ENCODE peak calls at places on chromosomes 12 and 14, in ten cellular contexts. U is heart left ventricle; Z is Panc1; B is lower lobe of right lung; P is cardiac muscle cell; E is CD8-positive, alpha-beta T cell; A is SK-N-SH; W is hepatocyte; M is mesenchymal stem cell; O is left lung. K is an unnamed sample. For H3K27me3 and H3K9me3, the result is how much of the 10 kb centered on the place peaks cover.

GRCh38 chr12:121573949-121574520 is 6.8 kb downstream of the KDM2B start:
- DNase-seq in U (no peak), Z (no peak), B (no peak), P (no peak), E (no peak), A (no peak), W (no peak), M (no peak), O (no peak), K (no peak)

GRCh38 chr14:81936902-81937301 is 403.2 kb upstream of the SEL1L start:
- DNase-seq in U (no peak), Z (no peak), B (no peak), P (no peak), E (no peak), A (no peak), W (no peak), M (no peak), O (no peak), K (no peak)

GRCh38 chr12:21773263-21773741 is 1.2 kb downstream of the KCNJ8 start:
- DNase-seq in U (peak), Z (no peak), B (peak), P (peak), E (no peak), A (peak), W (peak), M (no peak), O (peak), K (peak)

GRCh38 chr14:99654235-99655000 is 9.5 kb downstream of the HHIPL1 start:
- DNase-seq in U (no peak), Z (no peak), B (peak), P (peak), E (no peak), A (no peak), W (peak), M (peak), O (peak), K (peak)

GRCh38 chr14:91649930-91650329 is 82.0 kb downstream of the CATSPERB start:
- DNase-seq in U (no peak), Z (no peak), B (no peak), P (peak), E (peak), A (peak), W (peak), M (peak), O (no peak), K (no peak)

GRCh38 chr14:49033131-49033530 is 553.0 kb downstream of the RPS29 start:
- DNase-seq in U (no peak), Z (no peak), B (no peak), P (no peak), E (no peak), A (no peak), W (no peak), M (no peak), O (no peak), K (no peak)

GRCh38 chr12:69676257-69677012 is 22.7 kb downstream of the BEST3 start:
- DNase-seq in U (no peak), Z (no peak), B (no peak), P (no peak), E (no peak), A (no peak), W (no peak), M (no peak), O (no peak), K (no peak)

GRCh38 chr12:26277511-26278246 is 82.3 kb downstream of the SSPN start:
- DNase-seq in U (no peak), Z (no peak), B (no peak), P (no peak), E (no peak), A (no peak), W (no peak), M (peak), O (no peak), K (no peak)

GRCh38 chr12:121748571-121749265 is 36.2 kb downstream of the TMEM120B start:
- DNase-seq in U (no peak), Z (peak), B (no peak), P (peak), E (no peak), A (no peak), W (peak), M (peak), O (no peak), K (peak)

GRCh38 chr12:110501378-110501721 is 561 bp downstream of the VPS29 start:
- DNase-seq in U (no peak), Z (no peak), B (no peak), P (peak), E (no peak), A (peak), W (peak), M (peak), O (no peak), K (peak)

GRCh38 chr12:32091696-32092095 is 15.0 kb upstream of the BICD1 start:
- DNase-seq in U (no peak), Z (no peak), B (no peak), P (no peak), E (no peak), A (no peak), W (no peak), M (no peak), O (no peak), K (no peak)

GRCh38 chr12:127485528-127485927 is 781.4 kb upstream of the TMEM132C start:
- DNase-seq in U (no peak), Z (peak), B (no peak), P (no peak), E (no peak), A (no peak), W (peak), M (peak), O (no peak), K (peak)

GRCh38 chr12:122836027-122836921 is 1.0 kb downstream of the HIP1R start:
- DNase-seq in U (no peak), Z (no peak), B (peak), P (no peak), E (peak), A (peak), W (peak), M (peak), O (no peak), K (peak)

GRCh38 chr12:131087991-131088700 is 134.4 kb downstream of the ADGRD1 start:
- DNase-seq in U (peak), Z (no peak), B (peak), P (no peak), E (no peak), A (no peak), W (no peak), M (no peak), O (peak), K (no peak)

GRCh38 chr14:57837267-57837666 is 28.6 kb downstream of the SLC35F4 start:
- DNase-seq in U (no peak), Z (no peak), B (no peak), P (no peak), E (no peak), A (no peak), W (no peak), M (no peak), O (no peak), K (no peak)

GRCh38 chr14:58428011-58428807 is 690 bp downstream of the KIAA0586 start:
- DNase-seq in U (no peak), Z (peak), B (no peak), P (peak), E (no peak), A (peak), W (peak), M (peak), O (no peak), K (peak)

GRCh38 chr12:114744696-114745095 is 60.7 kb upstream of the TBX3 start:
- DNase-seq in U (no peak), Z (no peak), B (no peak), P (no peak), E (no peak), A (no peak), W (peak), M (no peak), O (no peak), K (peak)

GRCh38 chr14:68312300-68312699 is 480.6 kb downstream of the ZFP36L1 start:
- DNase-seq in U (no peak), Z (no peak), B (no peak), P (no peak), E (no peak), A (no peak), W (no peak), M (no peak), O (no peak), K (no peak)

GRCh38 chr14:28101992-28102391 is 664.6 kb upstream of the FOXG1 start:
- DNase-seq in U (no peak), Z (no peak), B (no peak), P (no peak), E (no peak), A (peak), W (no peak), M (no peak), O (no peak), K (no peak)

GRCh38 chr12:11767029-11767724 is 117.7 kb downstream of the ETV6 start:
- DNase-seq in U (no peak), Z (no peak), B (no peak), P (no peak), E (no peak), A (no peak), W (no peak), M (no peak), O (no peak), K (no peak)

GRCh38 chr14:30272848-30273563 is 286.0 kb upstream of the G2E3 start:
- DNase-seq in U (no peak), Z (no peak), B (no peak), P (no peak), E (no peak), A (no peak), W (no peak), M (no peak), O (no peak), K (no peak)

GRCh38 chr14:54219281-54220121 is 177.3 kb upstream of the CDKN3 start:
- DNase-seq in U (no peak), Z (no peak), B (no peak), P (no peak), E (no peak), A (peak), W (peak), M (no peak), O (no peak), K (no peak)

GRCh38 chr14:20412422-20412821 is 879 bp downstream of the TEP1 start:
- DNase-seq in U (no peak), Z (no peak), B (no peak), P (peak), E (no peak), A (no peak), W (no peak), M (peak), O (no peak), K (no peak)

GRCh38 chr12:81797100-81797499 is 38.0 kb upstream of the PPFIA2 start:
- DNase-seq in U (no peak), Z (no peak), B (no peak), P (peak), E (no peak), A (peak), W (peak), M (peak), O (no peak), K (no peak)

GRCh38 chr14:72775923-72776554 is 117.9 kb downstream of the DPF3 start:
- DNase-seq in U (no peak), Z (no peak), B (no peak), P (no peak), E (no peak), A (no peak), W (no peak), M (no peak), O (no peak), K (no peak)

GRCh38 chr14:64806202-64806861 is 73.4 kb downstream of the SPTB start:
- DNase-seq in U (no peak), Z (peak), B (no peak), P (peak), E (no peak), A (no peak), W (peak), M (peak), O (peak), K (peak)

GRCh38 chr14:94164685-94165431 is 9.3 kb upstream of the PPP4R4 start:
- DNase-seq in U (no peak), Z (no peak), B (no peak), P (no peak), E (no peak), A (no peak), W (no peak), M (no peak), O (no peak), K (no peak)

GRCh38 chr12:94710933-94711332 is 60.6 kb upstream of the TMCC3 start:
- DNase-seq in U (no peak), Z (no peak), B (no peak), P (peak), E (peak), A (peak), W (no peak), M (no peak), O (no peak), K (peak)

DNA sequence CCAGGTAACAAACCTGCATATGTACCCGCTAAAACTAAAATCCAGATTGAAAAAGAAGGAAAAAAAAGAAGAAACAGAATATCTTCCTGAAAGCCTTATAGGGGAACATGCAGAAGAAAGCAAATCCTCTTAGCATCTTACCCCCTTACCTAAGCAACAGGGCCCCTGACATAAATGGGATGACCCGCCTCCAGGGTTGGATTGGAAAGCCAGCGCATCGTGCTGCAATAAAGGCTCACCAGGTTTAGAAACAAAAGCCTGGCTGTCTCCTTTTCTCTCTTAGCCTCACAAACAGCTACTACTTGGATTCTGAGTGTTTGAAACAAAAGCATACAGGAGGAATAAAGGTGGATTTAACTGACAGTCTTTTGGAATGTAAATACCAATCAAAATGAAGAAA is 13.8 kb upstream of the ADCK1 start:
- DNase-seq in U (no peak), Z (no peak), B (no peak), P (no peak), E (no peak), A (no peak), W (no peak), M (no peak), O (no peak), K (no peak)
- H3K4me3 ChIP-seq in U (no peak), Z (no peak), B (no peak), P (no peak), E (no peak), A (no peak), W (no peak), M (no peak), O (no peak), K (no peak)

DNA sequence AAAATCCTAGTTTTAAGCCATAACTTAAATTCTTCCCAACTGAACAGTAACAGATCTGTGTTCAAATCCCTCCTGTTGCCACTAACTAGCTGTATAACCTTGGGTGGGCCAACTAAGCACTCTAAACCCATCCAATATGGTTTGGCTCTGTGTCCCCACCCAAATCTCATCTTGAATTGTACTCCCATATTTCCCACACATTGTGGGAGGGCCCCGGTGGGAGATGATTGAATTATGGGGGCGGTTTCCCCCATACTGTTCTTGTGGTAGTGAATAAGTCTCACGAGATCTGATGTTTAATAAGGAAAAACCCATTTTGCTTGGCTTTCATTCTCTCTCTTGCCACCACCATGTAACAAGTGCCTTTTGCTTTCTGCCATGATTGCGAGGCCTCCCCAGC is 1.2 kb upstream of the KRT4 start:
- DNase-seq in U (no peak), Z (no peak), B (no peak), P (no peak), E (no peak), A (no peak), W (no peak), M (no peak), O (no peak), K (no peak)
- H3K27me3 ChIP-seq in U (under half), Z (under half), B (under half), P (under half), E (under half), A (under half), W (under half), M (half or more), O (half or more), K (under half)

DNA sequence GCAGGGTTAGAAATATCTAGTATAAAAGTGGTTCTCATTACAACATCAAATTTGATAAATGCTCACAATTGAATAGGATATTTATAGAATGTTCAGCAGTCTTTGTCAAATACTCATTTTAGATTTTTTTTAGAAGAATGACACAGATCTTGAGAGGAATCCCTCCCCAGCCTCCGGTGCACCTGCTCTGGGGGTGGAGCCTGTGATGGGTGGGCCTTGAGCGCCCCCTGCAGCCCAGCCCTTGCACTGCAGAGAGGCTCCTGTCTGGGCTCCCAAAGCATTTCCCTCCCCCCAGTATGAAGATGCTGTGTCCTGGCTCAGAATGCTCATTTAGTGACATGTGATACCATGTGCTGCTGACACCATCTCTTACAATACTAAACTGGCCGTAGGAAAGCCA is 792.3 kb downstream of the TMEM121 start:
- DNase-seq in U (no peak), Z (no peak), B (no peak), P (no peak), E (peak), A (peak), W (no peak), M (no peak), O (no peak), K (no peak)
- H3K9me3 ChIP-seq in U (under half), Z (under half), B (under half), P (under half), E (under half), A (under half), W (under half), M (under half), O (under half), K (under half)

DNA sequence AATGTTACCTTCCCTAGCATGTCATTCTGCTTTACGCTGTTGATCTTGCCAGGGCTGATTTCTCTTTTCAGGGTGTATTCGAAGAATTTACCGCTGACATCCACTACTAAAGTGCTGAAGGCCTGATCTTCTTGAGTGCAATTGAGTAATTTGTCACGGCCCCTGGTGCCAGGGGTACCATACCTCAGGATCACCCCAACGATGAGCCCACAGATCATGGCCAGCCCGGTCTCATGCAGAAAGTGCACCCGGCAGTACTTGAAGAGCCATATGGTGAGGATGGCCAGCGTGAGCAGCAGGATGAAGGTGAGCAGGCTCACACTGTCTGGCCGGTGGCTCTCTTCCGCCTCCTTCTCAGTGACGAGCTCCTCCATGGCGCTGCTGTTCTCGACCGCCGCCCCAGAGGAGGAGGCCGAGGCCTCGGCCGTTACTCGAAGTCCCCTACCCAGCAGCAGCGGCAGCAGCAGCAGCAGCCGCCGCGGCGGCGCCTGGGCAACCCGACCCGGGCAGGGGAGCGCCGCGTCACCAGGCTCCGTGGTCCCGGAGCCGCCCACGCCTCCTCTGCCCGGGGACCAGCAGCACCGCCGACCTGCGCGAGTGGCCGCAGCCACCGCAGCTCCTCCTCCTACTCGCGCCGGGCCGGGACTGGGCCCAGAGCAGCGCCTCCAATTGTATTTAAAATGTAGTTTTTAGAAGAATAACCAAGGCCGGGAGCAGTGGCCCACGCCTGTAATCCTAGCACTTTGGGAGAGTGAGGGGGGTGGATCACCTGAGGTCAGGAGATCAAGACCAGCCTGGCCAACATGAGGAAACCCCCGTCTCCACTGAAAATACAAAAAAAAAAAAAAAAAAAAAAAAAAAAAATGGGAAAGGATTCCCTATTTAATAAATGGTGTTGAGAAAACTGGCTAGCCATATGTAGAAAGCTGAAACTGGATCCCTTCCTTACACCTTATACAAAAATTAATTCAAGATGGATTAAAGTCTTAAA is 58.5 kb upstream of the TMPO start:
- DNase-seq in U (peak), Z (no peak), B (peak), P (peak), E (peak), A (peak), W (peak), M (peak), O (peak), K (peak)
- H3K4me3 ChIP-seq in U (peak), Z (peak), B (peak), P (no peak), E (no peak), A (no peak), W (no peak), M (peak), O (peak), K (peak)

DNA sequence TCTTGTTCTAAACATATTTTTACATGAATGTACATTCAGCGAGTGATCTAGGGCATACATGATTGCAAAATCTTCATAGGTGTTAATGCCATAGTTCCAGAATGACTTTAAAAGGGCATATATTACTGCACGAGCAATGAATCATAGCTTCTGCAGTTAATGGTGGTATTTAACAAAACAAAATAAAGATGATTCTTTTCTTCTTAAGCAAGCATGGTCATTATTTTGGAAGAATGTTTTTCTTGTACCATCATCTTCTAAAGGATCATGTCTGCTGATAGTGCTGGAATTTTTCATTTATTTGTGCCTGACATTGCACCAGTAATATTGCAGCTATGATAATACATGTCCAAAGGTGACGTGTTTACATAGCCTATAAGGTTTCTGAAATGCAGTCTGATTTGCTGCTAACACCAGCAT is 388.6 kb downstream of the CCDC91 start:
- DNase-seq in U (no peak), Z (no peak), B (no peak), P (peak), E (no peak), A (no peak), W (no peak), M (no peak), O (no peak), K (no peak)
- H3K27me3 ChIP-seq in U (under half), Z (under half), B (under half), P (under half), E (under half), A (under half), W (under half), M (under half), O (under half), K (under half)

DNA sequence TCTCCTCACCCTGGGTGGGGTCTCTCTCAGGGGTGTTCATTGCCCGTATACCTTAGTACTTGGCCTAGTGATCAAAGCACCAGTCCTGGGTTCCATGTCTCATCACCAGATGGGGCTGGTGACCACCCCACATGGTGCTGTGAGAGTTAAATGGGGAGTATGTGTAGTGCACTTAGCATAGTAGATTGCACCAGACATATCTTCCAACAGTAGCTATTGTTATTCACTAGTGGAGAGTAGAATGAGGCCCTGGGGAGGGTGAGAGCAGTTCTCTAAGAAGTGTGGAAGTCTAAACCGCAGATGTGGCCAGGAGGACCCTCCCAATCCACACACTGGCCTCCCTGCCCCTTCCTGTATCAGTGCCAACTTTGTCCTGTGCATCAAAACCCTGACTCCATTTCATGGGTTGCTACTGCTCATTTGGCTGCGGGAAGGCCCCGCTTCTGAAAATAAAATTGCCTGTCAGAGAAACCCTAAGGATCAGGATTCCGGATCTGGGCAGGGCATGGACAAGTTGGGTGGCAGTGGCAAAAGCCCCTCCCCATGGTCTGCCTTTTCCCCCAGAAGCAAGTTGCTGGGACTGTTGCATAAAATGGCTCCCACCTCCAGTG is 4.4 kb downstream of the CD9 start:
- DNase-seq in U (no peak), Z (no peak), B (no peak), P (no peak), E (no peak), A (no peak), W (no peak), M (no peak), O (no peak), K (no peak)
- H3K9me3 ChIP-seq in U (under half), Z (under half), B (under half), P (under half), E (under half), A (under half), W (under half), M (under half), O (under half), K (under half)

K was measured in MG63.